ENCODE peak calls at places on chromosome 5, in eight cellular contexts. U is Caco-2, P is hypothalamus, K is GM06990, X is iris pigment epithelial cell, A is SIG-M5, S is tibial nerve, N is lung. L is an unnamed sample.

GRCh38 chr5:64864171-64864570 is 95.4 kb downstream of the CWC27 start:
- DNase-seq in U (no peak), P (no peak), K (no peak), X (no peak), A (no peak), S (no peak), N (no peak), L (no peak)

GRCh38 chr5:153552886-153553285 is 62.4 kb downstream of the GRIA1 start:
- DNase-seq in U (no peak), P (no peak), K (no peak), X (peak), A (no peak), S (no peak), N (no peak), L (no peak)

GRCh38 chr5:145987871-145988270 is 51.5 kb downstream of the SH3RF2 start:
- DNase-seq in U (no peak), P (no peak), K (no peak), X (no peak), A (no peak), S (no peak), N (no peak), L (no peak)

GRCh38 chr5:140591747-140592372 is 27.2 kb downstream of the SLC35A4 start:
- DNase-seq in U (no peak), P (no peak), K (no peak), X (peak), A (no peak), S (no peak), N (no peak), L (no peak)

GRCh38 chr5:2757563-2758311 is 6.3 kb upstream of the IRX2 start:
- DNase-seq in U (peak), P (no peak), K (no peak), X (no peak), A (no peak), S (no peak), N (peak), L (no peak)

GRCh38 chr5:61673007-61673735 is 341.1 kb downstream of the ZSWIM6 start:
- DNase-seq in U (no peak), P (no peak), K (no peak), X (peak), A (no peak), S (no peak), N (no peak), L (no peak)

GRCh38 chr5:22541037-22541436 is 312.1 kb downstream of the CDH12 start:
- DNase-seq in U (no peak), P (no peak), K (no peak), X (no peak), A (no peak), S (no peak), N (no peak), L (no peak)

GRCh38 chr5:147578228-147579024 is 68.6 kb upstream of the DPYSL3 start:
- DNase-seq in U (no peak), P (no peak), K (no peak), X (peak), A (no peak), S (no peak), N (no peak), L (no peak)

GRCh38 chr5:156534906-156535305 is 207.9 kb downstream of the SGCD start:
- DNase-seq in U (no peak), P (no peak), K (no peak), X (no peak), A (no peak), S (no peak), N (no peak), L (no peak)

GRCh38 chr5:78797945-78798731 is 149.6 kb upstream of the LHFPL2 start:
- DNase-seq in U (no peak), P (no peak), K (no peak), X (no peak), A (no peak), S (no peak), N (no peak), L (no peak)

GRCh38 chr5:139700711-139701693 is 52.9 kb downstream of the CXXC5 start:
- DNase-seq in U (peak), P (no peak), K (no peak), X (no peak), A (no peak), S (no peak), N (no peak), L (no peak)

GRCh38 chr5:5658226-5658625 is 235.7 kb downstream of the ICE1 start:
- DNase-seq in U (no peak), P (no peak), K (no peak), X (peak), A (no peak), S (peak), N (peak), L (no peak)

GRCh38 chr5:407051-407450 is 35.9 kb upstream of the EXOC3 start:
- DNase-seq in U (no peak), P (no peak), K (no peak), X (no peak), A (no peak), S (no peak), N (no peak), L (no peak)

GRCh38 chr5:52943808-52944207 is 45.3 kb upstream of the ITGA2 start:
- DNase-seq in U (no peak), P (no peak), K (no peak), X (no peak), A (no peak), S (no peak), N (no peak), L (no peak)

GRCh38 chr5:69497006-69497520 is 4.5 kb downstream of the OCLN start:
- DNase-seq in U (no peak), P (no peak), K (no peak), X (no peak), A (no peak), S (no peak), N (no peak), L (no peak)

GRCh38 chr5:115098041-115098702 is 71.5 kb downstream of the TRIM36 start:
- DNase-seq in U (no peak), P (no peak), K (peak), X (peak), A (peak), S (peak), N (peak), L (no peak)

GRCh38 chr5:132526974-132527564 is 16.3 kb downstream of the IL5 start:
- DNase-seq in U (no peak), P (no peak), K (no peak), X (peak), A (no peak), S (no peak), N (no peak), L (no peak)

GRCh38 chr5:15117691-15118090 is 246.1 kb upstream of the ANKH start:
- DNase-seq in U (no peak), P (no peak), K (no peak), X (no peak), A (no peak), S (no peak), N (no peak), L (no peak)

GRCh38 chr5:123180178-123180577 is 91.1 kb downstream of the PRDM6 start:
- DNase-seq in U (no peak), P (no peak), K (no peak), X (no peak), A (no peak), S (no peak), N (no peak), L (no peak)

L was measured in type B pancreatic cell.